ENCODE peak calls at places on chromosomes 5 and 9, in ten cellular contexts. X is MV-4-11, Z is NCI-H1105 treated with DMSO at 0.1 percent for 48 hours, W is T-cell, P is NCI-H1436 treated with DMSO at 0.1 percent for 48 hours, K is BE2C, O is left kidney, F is nucleus accumbens, C is NCI-H1092 treated with DMSO at 0.1 percent for 48 hours, H is NCI-H748 treated with DMSO at 0.1 percent for 48 hours. N is an unnamed sample.

GRCh38 chr9:133584559-133585476 is 24.4 kb downstream of the FAM163B start:
- DNase-seq in X (no peak), Z (peak; percentile 93), W (no peak), P (peak; percentile 86), K (peak; percentile 83), O (peak; percentile 67), F (no peak), C (peak; percentile 97), H (peak; percentile 82), N (peak; percentile 49)

GRCh38 chr5:147547730-147548129 is 37.9 kb upstream of the DPYSL3 start:
- DNase-seq in X (no peak), Z (no peak), W (no peak), P (no peak), K (no peak), O (no peak), F (no peak), C (no peak), H (no peak), N (no peak)

GRCh38 chr5:65828507-65828906 is 97.9 kb upstream of the ERBIN start:
- DNase-seq in X (no peak), Z (no peak), W (no peak), P (no peak), K (no peak), O (no peak), F (no peak), C (no peak), H (no peak), N (no peak)

GRCh38 chr9:107778666-107779065 is 289.1 kb upstream of the KLF4 start:
- DNase-seq in X (peak; percentile 9), Z (no peak), W (no peak), P (no peak), K (no peak), O (no peak), F (no peak), C (no peak), H (no peak), N (no peak)

GRCh38 chr5:140312067-140312790 is 9.3 kb upstream of the PFDN1 start:
- DNase-seq in X (peak; percentile 53), Z (no peak), W (no peak), P (no peak), K (no peak), O (no peak), F (no peak), C (no peak), H (no peak), N (peak; percentile 82)

GRCh38 chr5:65809817-65810531 is 88.0 kb downstream of the NLN start:
- DNase-seq in X (no peak), Z (no peak), W (no peak), P (no peak), K (peak; percentile 25), O (no peak), F (peak; percentile 18), C (no peak), H (no peak), N (no peak)

GRCh38 chr5:95178046-95178651 is 106.7 kb downstream of the MCTP1 start:
- DNase-seq in X (peak; percentile 23), Z (peak; percentile 1), W (no peak), P (peak; percentile 5), K (peak; percentile 81), O (peak; percentile 74), F (no peak), C (peak; percentile 6), H (no peak), N (peak; percentile 96)

GRCh38 chr5:153520952-153521351 is 30.5 kb downstream of the GRIA1 start:
- DNase-seq in X (no peak), Z (no peak), W (no peak), P (no peak), K (no peak), O (no peak), F (no peak), C (no peak), H (no peak), N (peak; percentile 15)

GRCh38 chr5:134392301-134392700 is 19.4 kb downstream of the CDKN2AIPNL start:
- DNase-seq in X (no peak), Z (no peak), W (no peak), P (no peak), K (no peak), O (no peak), F (no peak), C (no peak), H (no peak), N (no peak)

GRCh38 chr5:151004499-151004898 is 15.9 kb upstream of the GPX3 start:
- DNase-seq in X (no peak), Z (no peak), W (no peak), P (no peak), K (no peak), O (no peak), F (no peak), C (no peak), H (no peak), N (no peak)

GRCh38 chr5:10987291-10987806 is 226.3 kb upstream of the DAP start:
- DNase-seq in X (no peak), Z (no peak), W (no peak), P (no peak), K (no peak), O (no peak), F (no peak), C (no peak), H (no peak), N (no peak)

GRCh38 chr5:93890657-93891056 is 149.3 kb upstream of the POU5F2 start:
- DNase-seq in X (peak; percentile 2), Z (peak; percentile 7), W (no peak), P (peak; percentile 64), K (no peak), O (peak; percentile 74), F (no peak), C (peak; percentile 29), H (peak; percentile 96), N (peak; percentile 63)

GRCh38 chr5:134586866-134587524 is 45.6 kb downstream of the SAR1B start:
- DNase-seq in X (peak; percentile 60), Z (no peak), W (peak; percentile 78), P (peak; percentile 6), K (peak; percentile 92), O (peak; percentile 91), F (no peak), C (peak; percentile 29), H (peak; percentile 7), N (peak; percentile 98)

GRCh38 chr5:42636425-42636824 is 120.2 kb upstream of the CCDC152 start:
- DNase-seq in X (no peak), Z (no peak), W (no peak), P (no peak), K (no peak), O (no peak), F (no peak), C (no peak), H (peak; percentile 95), N (peak; percentile 23)

N was measured in mesendoderm.